ENCODE peak calls at places on chromosomes 12 and 14, in seven cellular contexts. One of them, this sample, is unnamed. For H3K4me1, the result is how much of the 10 kb centered on the place peaks cover.

GRCh38 chr14:100540926-100541620 is 46.1 kb downstream of the BEGAIN start:
- DNase-seq in uterus: no peak
- DNase-seq in A549: no peak
- DNase-seq in neuronal stem cell: no peak
- DNase-seq in CD8-positive, alpha-beta T cell: no peak
- DNase-seq in cardiac muscle cell: no peak
- DNase-seq in esophagus squamous epithelium: no peak
- DNase-seq in this sample: no peak

GRCh38 chr14:94677239-94677612 is 65.0 kb downstream of the SERPINA3 start:
- DNase-seq in uterus: no peak
- DNase-seq in A549: no peak
- DNase-seq in esophagus squamous epithelium: no peak
- DNase-seq in CD8-positive, alpha-beta T cell: no peak
- DNase-seq in neuronal stem cell: no peak
- DNase-seq in cardiac muscle cell: no peak
- DNase-seq in this sample: no peak

GRCh38 chr14:29222671-29223268 is 456.2 kb downstream of the FOXG1 start:
- DNase-seq in A549: no peak
- DNase-seq in neuronal stem cell: no peak
- DNase-seq in CD8-positive, alpha-beta T cell: no peak
- DNase-seq in uterus: no peak
- DNase-seq in cardiac muscle cell: peak
- DNase-seq in esophagus squamous epithelium: no peak
- DNase-seq in this sample: no peak

GRCh38 chr14:94517641-94518257 is 8.5 kb upstream of the SERPINA12 start:
- DNase-seq in CD8-positive, alpha-beta T cell: no peak
- DNase-seq in cardiac muscle cell: no peak
- DNase-seq in neuronal stem cell: no peak
- DNase-seq in esophagus squamous epithelium: no peak
- DNase-seq in A549: no peak
- DNase-seq in uterus: no peak
- DNase-seq in this sample: no peak

GRCh38 chr14:55398679-55399078 is 13.0 kb downstream of the ATG14 start:
- DNase-seq in esophagus squamous epithelium: no peak
- DNase-seq in A549: peak
- DNase-seq in CD8-positive, alpha-beta T cell: no peak
- DNase-seq in uterus: no peak
- DNase-seq in cardiac muscle cell: no peak
- DNase-seq in neuronal stem cell: no peak
- DNase-seq in this sample: no peak

GRCh38 chr12:41302979-41303403 is 114.9 kb downstream of the PDZRN4 start:
- DNase-seq in esophagus squamous epithelium: no peak
- DNase-seq in A549: no peak
- DNase-seq in neuronal stem cell: no peak
- DNase-seq in CD8-positive, alpha-beta T cell: no peak
- DNase-seq in uterus: no peak
- DNase-seq in cardiac muscle cell: no peak
- DNase-seq in this sample: no peak

GRCh38 chr14:60089201-60089600 is 2.5 kb upstream of the PCNX4 start:
- DNase-seq in cardiac muscle cell: no peak
- DNase-seq in esophagus squamous epithelium: no peak
- DNase-seq in A549: no peak
- DNase-seq in uterus: no peak
- DNase-seq in CD8-positive, alpha-beta T cell: no peak
- DNase-seq in neuronal stem cell: no peak
- DNase-seq in this sample: no peak

GRCh38 chr14:24176599-24176998 is 4.7 kb downstream of the REC8 start:
- DNase-seq in CD8-positive, alpha-beta T cell: no peak
- DNase-seq in cardiac muscle cell: no peak
- DNase-seq in neuronal stem cell: no peak
- DNase-seq in esophagus squamous epithelium: no peak
- DNase-seq in uterus: no peak
- DNase-seq in A549: no peak
- DNase-seq in this sample: no peak

GRCh38 chr14:90911121-90911520 is 94.9 kb upstream of the TTC7B start:
- DNase-seq in CD8-positive, alpha-beta T cell: no peak
- DNase-seq in cardiac muscle cell: no peak
- DNase-seq in A549: no peak
- DNase-seq in uterus: no peak
- DNase-seq in neuronal stem cell: no peak
- DNase-seq in esophagus squamous epithelium: no peak
- DNase-seq in this sample: no peak

GRCh38 chr14:71355324-71356201 is 448.3 kb downstream of the PCNX1 start:
- DNase-seq in neuronal stem cell: no peak
- DNase-seq in CD8-positive, alpha-beta T cell: no peak
- DNase-seq in uterus: peak
- DNase-seq in A549: no peak
- DNase-seq in esophagus squamous epithelium: no peak
- DNase-seq in cardiac muscle cell: peak
- DNase-seq in this sample: no peak

GRCh38 chr14:101131451-101131916 is 228.0 kb upstream of the RTL1 start:
- DNase-seq in CD8-positive, alpha-beta T cell: no peak
- DNase-seq in esophagus squamous epithelium: no peak
- DNase-seq in A549: no peak
- DNase-seq in neuronal stem cell: no peak
- DNase-seq in cardiac muscle cell: no peak
- DNase-seq in uterus: no peak
- DNase-seq in this sample: no peak

GRCh38 chr14:73231874-73232851 is 5.1 kb upstream of the PAPLN start:
- DNase-seq in cardiac muscle cell: peak
- DNase-seq in A549: peak
- DNase-seq in CD8-positive, alpha-beta T cell: no peak
- DNase-seq in neuronal stem cell: no peak
- DNase-seq in uterus: no peak
- DNase-seq in esophagus squamous epithelium: no peak
- DNase-seq in this sample: no peak

GRCh38 chr14:99270491-99271287 is 1.3 kb downstream of the BCL11B start:
- DNase-seq in neuronal stem cell: no peak
- DNase-seq in cardiac muscle cell: peak
- DNase-seq in esophagus squamous epithelium: no peak
- DNase-seq in CD8-positive, alpha-beta T cell: no peak
- DNase-seq in uterus: no peak
- DNase-seq in A549: no peak
- DNase-seq in this sample: no peak

GRCh38 chr12:23421556-23421955 is 527.9 kb downstream of the SOX5 start:
- DNase-seq in uterus: no peak
- DNase-seq in esophagus squamous epithelium: no peak
- DNase-seq in cardiac muscle cell: no peak
- DNase-seq in A549: no peak
- DNase-seq in CD8-positive, alpha-beta T cell: no peak
- DNase-seq in neuronal stem cell: no peak
- DNase-seq in this sample: no peak

GRCh38 chr12:613996-614726 is 49.1 kb downstream of the NINJ2 start:
- DNase-seq in CD8-positive, alpha-beta T cell: peak
- DNase-seq in esophagus squamous epithelium: no peak
- DNase-seq in A549: no peak
- DNase-seq in cardiac muscle cell: peak
- DNase-seq in neuronal stem cell: no peak
- DNase-seq in uterus: no peak
- DNase-seq in this sample: no peak

GRCh38 chr14:30272848-30273563 is 286.0 kb upstream of the G2E3 start:
- DNase-seq in esophagus squamous epithelium: no peak
- DNase-seq in A549: no peak
- DNase-seq in cardiac muscle cell: peak
- DNase-seq in neuronal stem cell: peak
- DNase-seq in uterus: no peak
- DNase-seq in CD8-positive, alpha-beta T cell: no peak
- DNase-seq in this sample: no peak

GRCh38 chr12:50050119-50050385 is 7.3 kb upstream of the ASIC1 start:
- DNase-seq in uterus: no peak
- DNase-seq in CD8-positive, alpha-beta T cell: no peak
- DNase-seq in neuronal stem cell: no peak
- DNase-seq in A549: no peak
- DNase-seq in cardiac muscle cell: no peak
- DNase-seq in esophagus squamous epithelium: no peak
- DNase-seq in this sample: no peak

GRCh38 chr12:56836317-56836716 is 73.2 kb downstream of the HSD17B6 start:
- DNase-seq in A549: no peak
- DNase-seq in uterus: no peak
- DNase-seq in neuronal stem cell: no peak
- DNase-seq in esophagus squamous epithelium: no peak
- DNase-seq in cardiac muscle cell: no peak
- DNase-seq in CD8-positive, alpha-beta T cell: no peak
- DNase-seq in this sample: no peak

GRCh38 chr12:66500094-66500493 is 178.8 kb downstream of the GRIP1 start:
- DNase-seq in esophagus squamous epithelium: no peak
- DNase-seq in CD8-positive, alpha-beta T cell: no peak
- DNase-seq in cardiac muscle cell: no peak
- DNase-seq in neuronal stem cell: no peak
- DNase-seq in A549: no peak
- DNase-seq in uterus: no peak
- DNase-seq in this sample: no peak

GRCh38 chr12:120584343-120585149 is 3.3 kb upstream of the POP5 start:
- DNase-seq in neuronal stem cell: peak
- DNase-seq in esophagus squamous epithelium: no peak
- DNase-seq in A549: peak
- DNase-seq in cardiac muscle cell: peak
- DNase-seq in CD8-positive, alpha-beta T cell: peak
- DNase-seq in uterus: peak
- DNase-seq in this sample: peak

GRCh38 chr14:50705026-50705593 is 37.0 kb upstream of the SAV1 start:
- DNase-seq in A549: no peak
- DNase-seq in cardiac muscle cell: peak
- DNase-seq in uterus: no peak
- DNase-seq in neuronal stem cell: no peak
- DNase-seq in esophagus squamous epithelium: no peak
- DNase-seq in CD8-positive, alpha-beta T cell: no peak
- DNase-seq in this sample: no peak

DNA sequence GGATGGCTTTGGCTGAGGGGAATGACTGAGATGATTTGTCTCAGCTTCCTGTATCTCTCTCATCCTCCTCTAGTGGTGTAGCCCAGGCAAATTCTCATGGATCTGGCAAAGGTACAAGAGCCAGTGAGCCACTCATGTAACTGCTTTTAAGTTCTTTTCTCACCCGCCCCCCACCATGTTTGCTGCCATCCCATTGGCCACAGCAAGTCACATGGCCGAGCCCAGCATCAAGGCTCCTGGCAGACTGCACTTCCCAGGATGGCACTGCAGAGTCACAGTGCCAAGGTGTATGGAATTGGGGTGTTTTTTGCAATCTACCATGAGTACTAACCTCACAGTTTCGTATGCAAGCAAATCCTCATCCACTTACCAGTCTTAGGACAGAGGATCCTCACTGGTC is 50.9 kb downstream of the CHST11 start:
- DNase-seq in neuronal stem cell: no peak
- DNase-seq in esophagus squamous epithelium: no peak
- DNase-seq in A549: no peak
- DNase-seq in CD8-positive, alpha-beta T cell: no peak
- DNase-seq in cardiac muscle cell: no peak
- DNase-seq in uterus: no peak
- DNase-seq in this sample: no peak
- H3K4me1 ChIP-seq in neuronal stem cell: under half
- H3K4me1 ChIP-seq in esophagus squamous epithelium: under half
- H3K4me1 ChIP-seq in A549: under half
- H3K4me1 ChIP-seq in CD8-positive, alpha-beta T cell: under half
- H3K4me1 ChIP-seq in cardiac muscle cell: under half
- H3K4me1 ChIP-seq in uterus: under half
- H3K4me1 ChIP-seq in this sample: under half

GRCh38 chr14:21535545-21536394 is 9.6 kb upstream of the SALL2 start:
- DNase-seq in A549: no peak
- DNase-seq in CD8-positive, alpha-beta T cell: no peak
- DNase-seq in neuronal stem cell: no peak
- DNase-seq in uterus: no peak
- DNase-seq in cardiac muscle cell: no peak
- DNase-seq in esophagus squamous epithelium: no peak
- DNase-seq in this sample: no peak
- H3K4me3 ChIP-seq in A549: no peak
- H3K4me3 ChIP-seq in CD8-positive, alpha-beta T cell: no peak
- H3K4me3 ChIP-seq in neuronal stem cell: peak
- H3K4me3 ChIP-seq in uterus: peak
- H3K4me3 ChIP-seq in cardiac muscle cell: peak
- H3K4me3 ChIP-seq in esophagus squamous epithelium: no peak
- H3K4me3 ChIP-seq in this sample: no peak

GRCh38 chr12:112017041-112017440 is 3.8 kb downstream of the ERP29 start:
- DNase-seq in esophagus squamous epithelium: no peak
- DNase-seq in A549: no peak
- DNase-seq in CD8-positive, alpha-beta T cell: no peak
- DNase-seq in cardiac muscle cell: no peak
- DNase-seq in uterus: no peak
- DNase-seq in neuronal stem cell: no peak
- DNase-seq in this sample: no peak

GRCh38 chr12:112023759-112024396 is 10.7 kb downstream of the ERP29 start:
- DNase-seq in neuronal stem cell: no peak
- DNase-seq in CD8-positive, alpha-beta T cell: no peak
- DNase-seq in uterus: no peak
- DNase-seq in esophagus squamous epithelium: no peak
- DNase-seq in A549: no peak
- DNase-seq in cardiac muscle cell: no peak
- DNase-seq in this sample: no peak

GRCh38 chr12:112022241-112023016 is 9.2 kb downstream of the ERP29 start:
- DNase-seq in uterus: no peak
- DNase-seq in CD8-positive, alpha-beta T cell: no peak
- DNase-seq in esophagus squamous epithelium: no peak
- DNase-seq in neuronal stem cell: no peak
- DNase-seq in cardiac muscle cell: no peak
- DNase-seq in A549: no peak
- DNase-seq in this sample: no peak

GRCh38 chr12:112018571-112019237 is 5.5 kb downstream of the ERP29 start:
- DNase-seq in CD8-positive, alpha-beta T cell: no peak
- DNase-seq in neuronal stem cell: no peak
- DNase-seq in uterus: no peak
- DNase-seq in A549: no peak
- DNase-seq in esophagus squamous epithelium: no peak
- DNase-seq in cardiac muscle cell: no peak
- DNase-seq in this sample: no peak

GRCh38 chr12:112020947-112021457 is 7.8 kb downstream of the ERP29 start:
- DNase-seq in neuronal stem cell: no peak
- DNase-seq in uterus: no peak
- DNase-seq in CD8-positive, alpha-beta T cell: no peak
- DNase-seq in A549: no peak
- DNase-seq in cardiac muscle cell: no peak
- DNase-seq in esophagus squamous epithelium: no peak
- DNase-seq in this sample: no peak
- H3K27ac ChIP-seq in neuronal stem cell: no peak
- H3K27ac ChIP-seq in uterus: no peak
- H3K27ac ChIP-seq in CD8-positive, alpha-beta T cell: no peak
- H3K27ac ChIP-seq in A549: no peak
- H3K27ac ChIP-seq in cardiac muscle cell: peak
- H3K27ac ChIP-seq in esophagus squamous epithelium: no peak
- H3K27ac ChIP-seq in this sample: no peak

DNA sequence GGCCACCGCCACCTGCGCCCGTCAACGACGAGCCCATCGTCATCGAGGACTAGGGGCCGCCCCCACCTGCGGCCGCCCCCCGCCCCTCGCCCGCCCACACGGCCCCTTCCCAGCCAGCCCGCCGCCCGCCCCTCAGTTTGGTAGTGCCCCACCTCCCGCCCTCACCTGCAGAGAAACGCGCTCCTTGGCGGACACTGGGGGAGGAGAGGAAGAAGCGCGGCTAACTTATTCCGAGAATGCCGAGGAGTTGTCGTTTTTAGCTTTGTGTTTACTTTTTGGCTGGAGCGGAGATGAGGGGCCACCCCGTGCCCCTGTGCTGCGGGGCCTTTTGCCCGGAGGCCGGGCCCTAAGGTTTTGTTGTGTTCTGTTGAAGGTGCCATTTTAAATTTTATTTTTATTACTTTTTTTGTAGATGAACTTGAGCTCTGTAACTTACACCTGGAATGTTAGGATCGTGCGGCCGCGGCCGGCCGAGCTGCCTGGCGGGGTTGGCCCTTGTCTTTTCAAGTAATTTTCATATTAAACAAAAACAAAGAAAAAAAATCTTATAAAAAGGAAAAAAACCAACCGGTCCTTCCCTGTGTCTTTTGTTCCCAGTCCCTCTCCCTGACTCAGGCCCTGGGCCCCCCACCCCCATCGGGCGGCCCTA is 4.3 kb upstream of the CRIP2 start:
- DNase-seq in neuronal stem cell: no peak
- DNase-seq in CD8-positive, alpha-beta T cell: no peak
- DNase-seq in A549: no peak
- DNase-seq in uterus: no peak
- DNase-seq in cardiac muscle cell: no peak
- DNase-seq in esophagus squamous epithelium: no peak
- DNase-seq in this sample: no peak
- H3K4me1 ChIP-seq in neuronal stem cell: under half
- H3K4me1 ChIP-seq in CD8-positive, alpha-beta T cell: under half
- H3K4me1 ChIP-seq in A549: under half
- H3K4me1 ChIP-seq in uterus: under half
- H3K4me1 ChIP-seq in cardiac muscle cell: half or more
- H3K4me1 ChIP-seq in esophagus squamous epithelium: under half
- H3K4me1 ChIP-seq in this sample: under half